ENCODE peak calls at places on chromosomes 4 and X, in five cellular contexts. G is K562, X is HCT116, V is ovary, R is A549. F is an unnamed sample.

GRCh38 chr4:113049421-113050355 is at the start of gene ANK2:
- DNase-seq in G (no peak), X (no peak), V (no peak), R (no peak), F (no peak)

GRCh38 chr4:89009653-89010369 is 47.2 kb downstream of the FAM13A start:
- DNase-seq in G (peak), X (no peak), V (no peak), R (no peak), F (peak)

GRCh38 chr4:17662694-17663093 is 48.3 kb downstream of the MED28 start:
- DNase-seq in G (no peak), X (no peak), V (no peak), R (no peak), F (no peak)

GRCh38 chr4:54645830-54646229 is 11.9 kb upstream of the KIT start:
- DNase-seq in G (no peak), X (no peak), V (no peak), R (no peak), F (no peak)

GRCh38 chr4:94472056-94472826 is 20.5 kb downstream of the PDLIM5 start:
- DNase-seq in G (no peak), X (no peak), V (no peak), R (no peak), F (no peak)

GRCh38 chr4:52250124-52250523 is 199.0 kb downstream of the SPATA18 start:
- DNase-seq in G (no peak), X (no peak), V (peak), R (no peak), F (no peak)

GRCh38 chrX:104913348-104913747 is 307.1 kb downstream of the TEX13A start:
- DNase-seq in G (peak), X (no peak), V (no peak), R (no peak), F (no peak)

GRCh38 chr4:138438608-138439007 is 196.5 kb upstream of the SLC7A11 start:
- DNase-seq in G (peak), X (no peak), V (no peak), R (no peak), F (no peak)

GRCh38 chr4:7418131-7418943 is 16.4 kb downstream of the PSAPL1 start:
- DNase-seq in G (no peak), X (no peak), V (peak), R (no peak), F (no peak)

DNA sequence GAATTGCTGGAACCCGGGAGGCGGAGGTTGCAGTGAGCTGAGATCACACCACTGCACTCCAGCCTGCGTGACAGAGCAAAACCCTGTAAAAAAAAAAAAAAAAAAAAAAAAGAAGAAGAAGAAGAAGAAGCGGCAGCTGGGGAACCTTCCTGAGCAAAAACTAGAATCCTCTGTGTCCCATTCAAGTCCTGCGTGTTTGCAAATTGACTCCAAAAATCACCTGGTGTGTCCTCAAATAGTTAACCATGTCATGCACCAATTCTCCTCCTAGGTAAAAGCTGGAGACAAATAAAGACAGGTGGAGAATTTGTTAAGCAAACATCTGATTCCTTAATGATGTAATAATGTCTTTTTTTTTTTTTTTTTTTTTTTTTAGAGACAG is 31.9 kb upstream of the ASMTL start:
- DNase-seq in G (no peak), X (no peak), V (no peak), R (no peak), F (no peak)
- TF ChIP-seq POLR2A in G (no peak), X (no peak), V (no peak), R (no peak), F (no peak)

DNA sequence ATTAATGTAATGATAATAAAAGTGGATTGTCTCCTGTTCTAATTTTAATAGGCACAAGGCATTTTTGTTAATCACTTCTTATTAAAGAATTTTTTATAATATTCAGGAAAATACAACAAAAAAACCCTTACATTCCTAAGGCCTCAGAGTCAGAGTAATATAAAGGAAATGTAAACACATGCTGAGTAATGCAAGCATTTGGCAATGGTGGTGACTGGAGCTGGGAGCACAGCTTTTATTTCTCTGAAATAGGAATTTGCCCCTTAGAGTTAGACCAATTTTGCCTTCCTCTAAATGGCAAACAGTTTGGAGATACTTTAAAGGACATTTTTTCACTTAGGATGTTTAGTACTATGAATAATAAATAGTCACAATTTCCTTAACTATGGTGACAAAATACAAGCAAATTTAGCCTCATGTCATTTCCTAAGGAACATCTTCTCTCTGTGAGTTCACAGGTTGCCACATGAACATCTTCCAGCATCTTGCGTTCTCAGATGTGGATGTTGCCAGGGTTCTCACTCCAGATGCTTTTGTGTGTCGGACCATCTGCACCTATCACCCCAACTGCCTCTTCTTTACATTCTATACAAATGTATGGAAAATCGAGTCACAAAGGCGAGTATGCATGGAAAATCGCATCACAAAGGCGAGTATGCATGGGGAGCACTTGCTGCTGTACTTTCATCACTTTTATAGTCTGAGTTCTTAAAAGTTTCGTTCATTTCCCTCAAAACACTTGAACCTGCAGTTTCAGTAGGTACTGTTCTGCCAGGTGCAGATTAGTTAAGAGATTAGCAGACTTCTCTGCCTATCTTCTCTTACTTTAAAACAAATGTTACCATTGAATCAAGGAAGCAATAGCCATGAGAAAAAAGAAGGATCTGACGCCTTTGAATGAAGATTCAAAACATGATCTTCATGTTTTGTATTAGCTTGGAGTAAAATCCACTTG is 15.9 kb upstream of the F11 start:
- DNase-seq in G (no peak), X (no peak), V (no peak), R (no peak), F (no peak)
- TF ChIP-seq POLR2A in G (no peak), X (no peak), V (no peak), R (no peak), F (no peak)

DNA sequence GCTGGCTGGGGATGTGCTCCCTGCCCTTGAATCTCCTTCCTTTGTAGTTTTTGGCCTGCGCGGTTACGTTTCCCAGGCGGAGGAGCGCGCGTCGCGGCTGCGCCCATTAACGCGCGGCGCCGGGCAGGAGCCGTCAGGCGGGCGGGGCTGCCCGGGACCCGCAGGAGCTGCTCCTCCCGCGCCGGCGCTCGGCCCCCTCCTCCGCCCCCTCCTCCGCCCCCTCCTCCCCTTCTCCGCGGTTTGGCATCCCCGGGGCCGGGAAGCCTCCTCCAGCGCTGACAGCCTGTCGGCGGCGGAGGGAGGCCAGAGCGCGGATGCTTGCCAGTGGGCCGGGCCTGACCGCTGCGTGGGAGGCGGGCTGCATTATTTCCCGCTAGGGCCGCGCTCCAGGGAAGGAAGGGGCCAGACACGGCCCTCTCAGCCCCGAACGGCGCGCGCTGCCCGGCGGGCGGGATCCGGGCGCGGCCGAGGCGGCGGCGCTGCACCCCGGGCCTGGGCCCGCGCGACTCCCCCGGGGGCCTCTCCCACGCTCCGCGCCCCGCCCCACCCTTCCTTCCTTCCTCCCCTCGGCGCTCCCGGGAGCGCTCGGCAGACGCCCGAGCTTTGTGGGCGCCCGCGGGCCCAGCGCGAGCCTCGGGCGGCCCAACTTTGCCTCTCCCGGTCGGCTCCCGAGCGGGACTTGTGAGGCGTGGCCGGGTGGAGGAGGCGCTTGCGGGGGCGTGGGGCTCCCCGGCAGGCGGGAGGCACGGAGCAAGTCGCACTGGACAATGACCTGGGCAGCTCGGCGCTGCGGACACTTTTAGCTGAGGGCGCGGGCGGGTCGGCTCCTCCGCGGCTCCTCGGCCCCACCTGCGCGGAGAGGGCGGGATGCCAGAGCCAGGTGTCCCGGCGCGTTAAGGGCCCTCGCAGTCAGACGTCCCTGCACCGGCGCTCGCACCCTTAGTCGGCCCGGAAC is at the start of gene DCLK2:
- DNase-seq in G (peak), X (peak), V (peak), R (peak), F (peak)
- TF ChIP-seq POLR2A in G (no peak), X (peak), V (peak), R (peak), F (no peak)

DNA sequence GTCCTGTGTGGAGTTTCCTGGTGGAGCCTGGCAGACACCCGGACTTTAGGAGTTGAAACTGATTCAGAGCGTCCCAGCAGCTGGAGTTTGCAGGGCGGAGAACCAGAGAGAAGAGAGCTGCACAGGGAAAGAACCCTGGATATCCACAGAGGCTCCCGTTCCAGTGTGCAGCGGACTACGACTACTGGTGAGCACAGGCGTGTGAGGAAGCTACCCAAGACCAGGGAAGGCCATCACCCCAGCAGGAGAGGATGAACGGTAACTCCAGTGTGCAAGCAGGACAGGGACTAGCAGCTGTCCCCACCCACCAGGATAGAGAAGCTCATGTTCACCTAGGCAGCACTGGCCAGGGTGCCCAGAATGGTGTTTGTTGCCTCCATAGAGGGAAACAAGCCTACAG is 2.3 kb downstream of the LAGE3 start:
- DNase-seq in G (no peak), X (no peak), V (no peak), R (no peak), F (no peak)
- TF ChIP-seq POLR2A in G (peak), X (no peak), V (no peak), R (no peak), F (no peak)

GRCh38 chr4:25856756-25857155 is 6.0 kb downstream of the SEL1L3 start:
- DNase-seq in G (no peak), X (no peak), V (no peak), R (no peak), F (no peak)
- TF ChIP-seq POLR2A in G (no peak), X (no peak), V (no peak), R (no peak), F (no peak)

DNA sequence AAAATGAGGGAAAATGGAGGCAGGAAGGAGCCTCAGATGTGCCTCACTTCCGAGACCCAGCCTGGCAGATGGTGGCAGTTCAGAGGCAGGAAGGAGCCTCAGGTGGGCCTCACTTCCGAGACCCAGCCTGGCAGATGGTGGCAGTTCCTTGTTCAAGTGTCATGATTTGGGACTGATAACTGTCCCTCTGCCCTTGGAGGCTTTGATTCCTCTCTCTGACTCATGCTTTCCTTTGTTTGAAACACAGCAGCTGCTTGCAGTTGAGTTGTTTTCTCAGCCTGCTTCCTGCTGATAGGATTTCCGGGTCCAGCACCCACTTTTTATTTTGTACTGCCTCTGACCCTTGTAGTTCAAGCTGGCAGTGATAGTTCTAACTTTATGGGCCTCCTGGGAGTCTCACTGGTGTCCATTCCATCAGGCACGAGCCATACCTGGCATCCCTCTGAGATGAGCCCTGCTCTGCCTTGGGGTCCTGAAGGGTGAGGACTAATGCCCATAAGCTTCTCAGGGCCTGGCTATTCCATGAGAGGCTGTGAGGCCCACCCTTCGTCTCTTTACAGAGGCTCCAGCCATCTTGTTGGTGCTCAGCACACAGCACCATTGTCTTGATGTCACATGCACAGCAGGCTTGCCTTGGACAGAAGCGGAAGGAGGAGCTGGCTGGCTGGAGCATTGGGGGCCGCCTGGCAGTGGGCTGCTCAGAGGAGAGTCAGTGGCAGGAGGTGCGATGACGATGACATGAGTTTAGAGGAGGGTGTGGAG is 13.0 kb downstream of the RGS12 start:
- DNase-seq in G (peak), X (no peak), V (no peak), R (no peak), F (no peak)
- TF ChIP-seq POLR2A in G (no peak), X (no peak), V (no peak), R (no peak), F (no peak)

DNA sequence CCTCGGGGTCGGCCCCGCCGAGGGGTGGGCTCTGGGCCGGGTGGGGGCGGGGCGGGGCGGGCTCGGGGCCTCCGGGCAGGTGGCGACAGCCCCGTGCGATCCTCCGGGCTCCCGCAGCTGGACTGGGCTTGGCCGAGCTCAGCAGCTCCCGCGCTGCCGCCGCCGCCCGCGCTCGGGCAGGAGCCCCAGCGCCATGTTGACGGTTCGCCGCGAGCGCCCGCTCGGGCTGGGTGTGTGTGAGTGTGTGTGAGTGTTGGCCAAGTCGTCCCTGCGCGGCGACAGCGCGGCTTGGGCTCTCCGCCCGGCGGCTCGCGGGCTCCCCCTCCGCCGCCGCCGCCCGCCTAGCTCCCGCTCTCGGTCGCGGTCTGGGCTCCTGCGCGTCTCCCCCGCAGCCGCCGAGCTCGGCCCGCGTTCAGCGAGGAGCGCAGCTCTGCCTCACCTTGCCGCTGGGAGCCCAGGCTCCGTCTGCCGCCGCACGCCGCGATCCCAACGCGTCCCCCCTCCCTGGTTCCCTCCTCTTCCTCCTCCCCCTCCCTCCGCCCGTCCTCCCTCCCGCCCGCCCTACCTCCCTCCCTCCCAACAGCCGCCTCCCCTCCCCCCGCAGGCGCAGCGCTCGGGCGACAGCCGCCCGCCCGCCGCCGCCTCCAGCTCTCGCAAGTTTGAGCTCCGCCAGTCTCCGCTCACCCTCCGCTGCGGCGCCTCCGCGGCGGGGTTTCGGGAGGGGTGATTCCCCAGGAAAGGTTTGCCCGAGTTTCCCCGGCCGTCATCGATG is at the start of gene BCOR:
- DNase-seq in G (peak), X (no peak), V (peak), R (peak), F (peak)
- TF ChIP-seq POLR2A in G (peak), X (peak), V (peak), R (peak), F (peak)

GRCh38 chr4:15656038-15656470 is 897 bp upstream of the FBXL5 start:
- DNase-seq in G (no peak), X (no peak), V (no peak), R (no peak), F (no peak)

GRCh38 chr4:15653430-15653829 is 1.7 kb downstream of the FBXL5 start:
- DNase-seq in G (no peak), X (no peak), V (no peak), R (no peak), F (peak)

GRCh38 chr4:15655223-15656037 is at the start of gene FBXL5:
- DNase-seq in G (peak), X (no peak), V (peak), R (peak), F (peak)

GRCh38 chr4:15653864-15654391 is 1.2 kb downstream of the FBXL5 start:
- DNase-seq in G (peak), X (no peak), V (no peak), R (no peak), F (peak)

DNA sequence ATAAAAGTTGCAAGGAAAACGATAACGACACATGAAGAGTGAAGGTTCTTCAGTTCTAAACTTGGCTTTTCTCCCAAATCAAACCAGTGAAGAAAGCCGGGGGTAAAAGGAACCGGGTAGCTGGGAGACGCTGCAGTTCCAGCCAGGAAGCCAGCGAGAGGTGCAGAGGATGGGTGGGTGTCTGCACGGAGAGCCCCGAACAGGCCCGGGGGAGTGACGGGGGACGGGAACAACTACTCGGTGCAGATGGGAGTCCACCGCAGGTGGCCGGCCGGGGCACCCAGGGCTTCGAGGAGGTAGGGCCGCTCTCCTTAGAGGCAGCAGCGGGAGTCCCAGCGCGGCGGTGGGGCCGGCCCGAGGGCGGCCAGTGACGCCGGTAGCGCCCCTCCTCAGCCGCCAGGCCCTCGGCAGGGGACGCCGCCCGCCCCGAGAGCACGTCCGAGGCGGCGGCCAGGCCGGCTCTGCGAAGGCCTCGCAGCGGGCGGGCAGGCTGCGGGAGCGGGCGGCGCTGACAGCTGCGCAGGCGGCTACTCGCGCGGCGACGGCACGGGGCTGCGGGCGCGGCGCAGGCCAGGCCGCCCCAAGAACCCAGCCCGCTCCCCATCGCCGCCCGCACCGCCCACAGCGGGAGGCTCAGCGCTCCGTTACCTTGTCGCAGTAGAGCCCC is 468 bp downstream of the FBXL5 start:
- DNase-seq in G (peak), X (no peak), V (peak), R (peak), F (no peak)
- TF ChIP-seq POLR2A in G (no peak), X (no peak), V (no peak), R (no peak), F (no peak)